ENCODE peak calls at places on chromosome 2, in nine cellular contexts. X is NCI-H1417; Z is HepG2; I is H54; M is A172; V is stimulated activated CD4-positive, alpha-beta T cell treated with anti-CD3 and anti-CD28 coated beads, Interleukin-2, amount 100 ng/mL, for 48 hours; N is HCT116; F is memory B cell; S is choroid plexus epithelial cell. E is an unnamed sample.

GRCh38 chr2:69554981-69555380 is 88.6 kb downstream of the AAK1 start:
- DNase-seq in X (no peak), Z (no peak), I (no peak), M (no peak), V (no peak), N (no peak), F (no peak), S (peak; percentile 29), E (no peak)

GRCh38 chr2:127525692-127526141 is 572 bp downstream of the IWS1 start:
- DNase-seq in X (no peak), Z (peak; percentile 32), I (no peak), M (peak; percentile 60), V (peak; percentile 13), N (no peak), F (no peak), S (peak; percentile 71), E (no peak)

GRCh38 chr2:150404147-150404546 is 83.3 kb downstream of the RND3 start:
- DNase-seq in X (no peak), Z (no peak), I (no peak), M (peak; percentile 28), V (no peak), N (no peak), F (no peak), S (no peak), E (no peak)

GRCh38 chr2:9191044-9191481 is 15.5 kb upstream of the ASAP2 start:
- DNase-seq in X (no peak), Z (peak; percentile 82), I (no peak), M (no peak), V (no peak), N (no peak), F (no peak), S (peak; percentile 89), E (no peak)

GRCh38 chr2:126244937-126245336 is 411.0 kb upstream of the GYPC start:
- DNase-seq in X (peak; percentile 10), Z (peak; percentile 61), I (peak; percentile 6), M (no peak), V (peak; percentile 26), N (no peak), F (no peak), S (peak; percentile 5), E (no peak)

GRCh38 chr2:73253400-73253799 is 19.3 kb downstream of the CCT7 start:
- DNase-seq in X (no peak), Z (no peak), I (no peak), M (no peak), V (no peak), N (no peak), F (no peak), S (no peak), E (no peak)

GRCh38 chr2:128805237-128805636 is 486.6 kb upstream of the HS6ST1 start:
- DNase-seq in X (no peak), Z (no peak), I (no peak), M (no peak), V (no peak), N (no peak), F (no peak), S (no peak), E (no peak)

GRCh38 chr2:101190753-101191516 is 39.8 kb upstream of the TBC1D8 start:
- DNase-seq in X (peak; percentile 67), Z (no peak), I (no peak), M (no peak), V (no peak), N (no peak), F (no peak), S (no peak), E (no peak)

GRCh38 chr2:3575534-3576324 is 669 bp downstream of the RPS7 start:
- DNase-seq in X (no peak), Z (no peak), I (no peak), M (no peak), V (peak; percentile 26), N (no peak), F (peak; percentile 37), S (peak; percentile 29), E (no peak)

GRCh38 chr2:209238765-209239584 is 184.9 kb upstream of the MAP2 start:
- DNase-seq in X (no peak), Z (no peak), I (no peak), M (no peak), V (no peak), N (no peak), F (no peak), S (no peak), E (no peak)

GRCh38 chr2:226760412-226761194 is 39.0 kb downstream of the IRS1 start:
- DNase-seq in X (no peak), Z (peak; percentile 90), I (peak; percentile 17), M (peak; percentile 51), V (no peak), N (peak; percentile 81), F (no peak), S (peak; percentile 79), E (no peak)

GRCh38 chr2:209425082-209426071 is 1.5 kb downstream of the MAP2 start:
- DNase-seq in X (peak; percentile 81), Z (peak; percentile 32), I (no peak), M (peak; percentile 45), V (no peak), N (peak; percentile 37), F (peak; percentile 7), S (peak; percentile 80), E (no peak)

GRCh38 chr2:18232731-18233438 is 327.6 kb downstream of the RDH14 start:
- DNase-seq in X (no peak), Z (peak; percentile 35), I (no peak), M (peak; percentile 6), V (no peak), N (no peak), F (no peak), S (peak; percentile 45), E (no peak)

GRCh38 chr2:192029089-192029488 is 165.6 kb downstream of the TMEFF2 start:
- DNase-seq in X (no peak), Z (no peak), I (peak; percentile 5), M (peak; percentile 57), V (no peak), N (peak; percentile 63), F (no peak), S (peak; percentile 55), E (no peak)

GRCh38 chr2:174717273-174717672 is 47.0 kb downstream of the CHRNA1 start:
- DNase-seq in X (no peak), Z (no peak), I (no peak), M (peak; percentile 53), V (no peak), N (no peak), F (no peak), S (peak; percentile 40), E (no peak)

GRCh38 chr2:21418456-21418855 is 294.7 kb downstream of the TDRD15 start:
- DNase-seq in X (no peak), Z (no peak), I (no peak), M (no peak), V (no peak), N (no peak), F (no peak), S (no peak), E (no peak)

GRCh38 chr2:150156940-150157339 is 330.5 kb downstream of the RND3 start:
- DNase-seq in X (no peak), Z (no peak), I (no peak), M (no peak), V (no peak), N (no peak), F (no peak), S (no peak), E (no peak)

GRCh38 chr2:3605013-3605961 is 10.4 kb downstream of the COLEC11 start:
- DNase-seq in X (peak; percentile 96), Z (peak; percentile 83), I (no peak), M (peak; percentile 26), V (peak; percentile 24), N (peak; percentile 82), F (no peak), S (peak; percentile 56), E (no peak)

GRCh38 chr2:137155351-137156104 is 390.2 kb downstream of the THSD7B start:
- DNase-seq in X (no peak), Z (no peak), I (peak; percentile 9), M (peak; percentile 21), V (no peak), N (no peak), F (no peak), S (peak; percentile 24), E (no peak)

GRCh38 chr2:58122540-58122939 is 75.9 kb downstream of the VRK2 start:
- DNase-seq in X (no peak), Z (no peak), I (no peak), M (no peak), V (no peak), N (no peak), F (no peak), S (no peak), E (no peak)

GRCh38 chr2:233006648-233007047 is 6.4 kb downstream of the NGEF start:
- DNase-seq in X (no peak), Z (no peak), I (no peak), M (no peak), V (no peak), N (no peak), F (no peak), S (no peak), E (no peak)

GRCh38 chr2:58480191-58480590 is 239.1 kb upstream of the FANCL start:
- DNase-seq in X (peak; percentile 52), Z (no peak), I (no peak), M (no peak), V (no peak), N (no peak), F (no peak), S (no peak), E (no peak)

GRCh38 chr2:100228415-100228814 is 86.0 kb upstream of the AFF3 start:
- DNase-seq in X (no peak), Z (no peak), I (no peak), M (no peak), V (no peak), N (no peak), F (no peak), S (no peak), E (no peak)

GRCh38 chr2:109463891-109464290 is 149.9 kb downstream of the SEPTIN10 start:
- DNase-seq in X (no peak), Z (no peak), I (no peak), M (no peak), V (no peak), N (no peak), F (no peak), S (no peak), E (no peak)

GRCh38 chr2:199201539-199201938 is 256.2 kb downstream of the SATB2 start:
- DNase-seq in X (no peak), Z (no peak), I (no peak), M (no peak), V (no peak), N (no peak), F (no peak), S (no peak), E (no peak)

GRCh38 chr2:241505781-241506201 is 2.6 kb downstream of the STK25 start:
- DNase-seq in X (no peak), Z (no peak), I (no peak), M (no peak), V (no peak), N (no peak), F (no peak), S (no peak), E (no peak)

GRCh38 chr2:64992990-64993389 is 3.8 kb downstream of the SLC1A4 start:
- DNase-seq in X (no peak), Z (no peak), I (no peak), M (no peak), V (no peak), N (no peak), F (no peak), S (no peak), E (no peak)

GRCh38 chr2:30218814-30219213 is 12.5 kb upstream of the LBH start:
- DNase-seq in X (no peak), Z (no peak), I (no peak), M (no peak), V (no peak), N (peak; percentile 92), F (no peak), S (no peak), E (no peak)

GRCh38 chr2:139366659-139367058 is 586.5 kb upstream of the NXPH2 start:
- DNase-seq in X (peak; percentile 91), Z (no peak), I (no peak), M (no peak), V (no peak), N (no peak), F (no peak), S (no peak), E (no peak)

GRCh38 chr2:138059967-138060635 is 95.8 kb downstream of the HNMT start:
- DNase-seq in X (peak; percentile 84), Z (peak; percentile 46), I (peak; percentile 4), M (peak; percentile 95), V (no peak), N (no peak), F (no peak), S (peak; percentile 91), E (no peak)

GRCh38 chr2:182077451-182078142 is 91.9 kb downstream of the PPP1R1C start:
- DNase-seq in X (peak; percentile 97), Z (peak; percentile 79), I (peak; percentile 9), M (peak; percentile 89), V (peak; percentile 3), N (peak; percentile 81), F (peak; percentile 28), S (peak; percentile 95), E (no peak)